ENCODE peak calls at places on chromosomes 7 and 10, in four cellular contexts. V is brain microvascular endothelial cell, Q is GM12865, T is neural progenitor cell. Z is an unnamed sample.

GRCh38 chr7:137916980-137917645 is 70.3 kb upstream of the DGKI start:
- DNase-seq in V (no peak), T (no peak), Q (peak), Z (no peak)

GRCh38 chr10:46516660-46517416 is 39.6 kb downstream of the GPRIN2 start:
- DNase-seq in V (peak), Q (no peak), T (no peak), Z (peak)

GRCh38 chr7:17472518-17472917 is 174.1 kb downstream of the AHR start:
- DNase-seq in Q (peak), V (no peak), T (no peak), Z (no peak)

GRCh38 chr10:5089869-5090268 is 4.3 kb upstream of the AKR1C3 start:
- DNase-seq in Q (peak), T (peak), V (peak), Z (no peak)

GRCh38 chr7:130290745-130291144 is 2.2 kb upstream of the CPA4 start:
- DNase-seq in V (peak), Q (no peak), T (no peak), Z (no peak)

GRCh38 chr7:110767550-110768137 is 323.3 kb upstream of the LRRN3 start:
- DNase-seq in V (no peak), Q (no peak), T (no peak), Z (no peak)

GRCh38 chr7:1663243-1663642 is 6.8 kb upstream of the ELFN1 start:
- DNase-seq in V (no peak), Q (no peak), T (no peak), Z (no peak)

GRCh38 chr7:112452102-112452888 is 2.0 kb downstream of the IFRD1 start:
- DNase-seq in V (peak), Q (peak), T (peak), Z (no peak)

GRCh38 chr7:86968618-86969017 is 90.8 kb downstream of the ELAPOR2 start:
- DNase-seq in T (no peak), Q (no peak), V (no peak), Z (no peak)

GRCh38 chr7:115047968-115048720 is 126.2 kb downstream of the MDFIC start:
- DNase-seq in V (peak), T (no peak), Q (no peak), Z (peak)

GRCh38 chr10:123622381-123622780 is 43.8 kb upstream of the GPR26 start:
- DNase-seq in T (no peak), V (no peak), Q (no peak), Z (no peak)

GRCh38 chr10:15369642-15370211 is 1.4 kb downstream of the FAM171A1 start:
- DNase-seq in V (no peak), T (peak), Q (no peak), Z (no peak)

GRCh38 chr7:38628630-38629385 is 2.4 kb downstream of the AMPH start:
- DNase-seq in V (no peak), Q (no peak), T (no peak), Z (peak)

GRCh38 chr7:114412548-114412947 is 2.1 kb upstream of the FOXP2 start:
- DNase-seq in Q (no peak), T (no peak), V (no peak), Z (no peak)

GRCh38 chr7:29596593-29597178 is 33.1 kb downstream of the PRR15 start:
- DNase-seq in V (no peak), Q (no peak), T (no peak), Z (no peak)

GRCh38 chr7:100811480-100811879 is 15.8 kb downstream of the EPHB4 start:
- DNase-seq in T (no peak), V (no peak), Q (no peak), Z (no peak)

GRCh38 chr10:102660891-102661613 is 16.8 kb downstream of the TRIM8 start:
- DNase-seq in V (no peak), Q (peak), T (peak), Z (no peak)

GRCh38 chr7:94832051-94832450 is 75.3 kb upstream of the PPP1R9A start:
- DNase-seq in T (no peak), Q (no peak), V (no peak), Z (no peak)

GRCh38 chr7:102306916-102307677 is 20.4 kb downstream of the SH2B2 start:
- DNase-seq in V (peak), Q (peak), T (peak), Z (peak)

GRCh38 chr10:843703-844102 is 87.8 kb downstream of the LARP4B start:
- DNase-seq in T (no peak), V (no peak), Q (no peak), Z (no peak)

GRCh38 chr10:91247360-91248111 is 27.1 kb downstream of the PCGF5 start:
- DNase-seq in V (peak), T (peak), Q (no peak), Z (peak)

GRCh38 chr10:102802920-102803534 is 34.2 kb downstream of the CYP17A1 start:
- DNase-seq in T (no peak), Q (peak), V (peak), Z (peak)

GRCh38 chr10:29797616-29798015 is 162.8 kb upstream of the SVIL start:
- DNase-seq in T (no peak), V (no peak), Q (no peak), Z (no peak)

GRCh38 chr10:96269438-96270300 is 1.7 kb downstream of the BLNK start:
- DNase-seq in V (no peak), Q (peak), T (no peak), Z (no peak)

GRCh38 chr10:59977486-59977885 is 71.1 kb upstream of the CCDC6 start:
- DNase-seq in Q (no peak), V (no peak), T (no peak), Z (no peak)

GRCh38 chr10:62374862-62375710 is 917 bp downstream of the ZNF365 start:
- DNase-seq in V (no peak), T (no peak), Q (peak), Z (no peak)

GRCh38 chr7:46580756-46581155 is 659.7 kb upstream of the IGFBP3 start:
- DNase-seq in Q (no peak), T (no peak), V (no peak), Z (no peak)

GRCh38 chr10:107919626-107920235 is 755.2 kb upstream of the SORCS1 start:
- DNase-seq in Q (no peak), V (no peak), T (no peak), Z (no peak)

GRCh38 chr10:77636286-77636966 is 1.2 kb downstream of the KCNMA1 start:
- DNase-seq in Q (no peak), T (peak), V (no peak), Z (no peak)

GRCh38 chr10:77636967-77637473 is 588 bp downstream of the KCNMA1 start:
- DNase-seq in T (peak), V (no peak), Q (no peak), Z (no peak)

GRCh38 chr10:77633376-77633775 is 4.2 kb downstream of the KCNMA1 start:
- DNase-seq in Q (no peak), V (no peak), T (no peak), Z (no peak)

GRCh38 chr10:77635402-77636227 is 2.0 kb downstream of the KCNMA1 start:
- DNase-seq in T (peak), Q (no peak), V (no peak), Z (no peak)

GRCh38 chr10:77634939-77635338 is 2.7 kb downstream of the KCNMA1 start:
- DNase-seq in Q (no peak), T (no peak), V (no peak), Z (no peak)
- H3K4me3 ChIP-seq in Q (no peak), T (no peak), V (no peak), Z (no peak)

GRCh38 chr7:74485611-74486010 is 31.9 kb downstream of the GTF2IRD1 start:
- DNase-seq in T (no peak), Q (no peak), V (no peak), Z (no peak)

GRCh38 chr7:74482629-74483401 is 29.1 kb downstream of the GTF2IRD1 start:
- DNase-seq in Q (no peak), T (no peak), V (peak), Z (peak)

GRCh38 chr7:74480861-74481417 is 27.2 kb downstream of the GTF2IRD1 start:
- DNase-seq in V (peak), T (no peak), Q (no peak), Z (no peak)

GRCh38 chr7:74481458-74482324 is 28.0 kb downstream of the GTF2IRD1 start:
- DNase-seq in V (peak), T (no peak), Q (no peak), Z (no peak)

DNA sequence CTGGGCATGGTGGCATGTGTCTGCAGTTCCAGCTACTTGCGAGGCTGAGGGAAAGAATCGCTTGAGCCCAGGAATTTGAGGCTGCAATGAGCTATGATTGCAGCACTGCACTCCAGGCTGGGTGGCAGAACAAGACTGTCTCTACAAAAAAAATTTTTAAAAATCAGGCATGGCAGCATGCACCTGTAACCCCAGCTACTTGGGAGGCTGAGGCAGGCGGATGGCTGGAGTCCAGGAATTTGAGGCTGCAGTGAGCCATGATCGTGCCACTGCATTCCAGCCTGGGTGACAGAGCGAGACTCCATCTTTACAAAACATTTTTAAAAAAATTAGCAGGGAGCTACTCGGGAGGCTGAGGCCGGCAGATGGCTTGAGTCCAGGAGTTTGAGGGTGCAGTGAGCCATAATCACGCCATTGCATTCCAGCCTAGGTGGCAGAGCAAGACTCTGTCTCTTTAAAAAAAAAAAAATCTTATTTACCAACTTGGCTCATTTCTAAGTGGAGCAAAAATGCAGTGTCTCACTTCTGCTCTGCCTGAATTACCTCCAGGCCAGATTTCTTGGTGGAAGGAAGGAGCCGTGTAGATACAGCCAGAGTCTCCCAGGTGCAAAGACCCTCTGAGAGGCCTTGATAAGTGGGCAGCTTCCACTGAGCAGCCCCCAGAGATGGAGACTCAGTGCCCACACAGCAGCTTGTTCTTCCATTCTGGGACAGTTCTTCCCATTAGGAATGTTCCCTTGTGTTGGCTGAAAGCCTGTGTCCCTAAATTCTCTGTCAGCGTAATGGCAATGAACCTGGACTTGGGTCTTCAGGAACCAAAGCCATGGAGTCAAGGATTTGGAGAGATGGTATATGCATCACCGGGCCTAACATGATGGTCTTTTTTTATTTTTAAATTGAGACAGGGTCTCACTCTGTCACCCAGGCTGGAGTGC is 30.0 kb downstream of the GTF2IRD1 start:
- DNase-seq in V (peak), T (no peak), Q (no peak), Z (no peak)
- H3K4me3 ChIP-seq in V (no peak), T (no peak), Q (no peak), Z (no peak)

GRCh38 chr10:86536294-86536861 is 14.8 kb upstream of the WAPL start:
- DNase-seq in V (no peak), Q (peak), T (peak), Z (no peak)

GRCh38 chr10:86533328-86533727 is 11.7 kb upstream of the WAPL start:
- DNase-seq in T (no peak), Q (no peak), V (no peak), Z (no peak)

GRCh38 chr10:86538547-86538946 is 17.0 kb upstream of the WAPL start:
- DNase-seq in Q (peak), T (no peak), V (no peak), Z (no peak)

GRCh38 chr10:86535057-86535882 is 13.7 kb upstream of the WAPL start:
- DNase-seq in T (peak), V (no peak), Q (peak), Z (no peak)
- H3K4me3 ChIP-seq in T (peak), V (peak), Q (peak), Z (peak)

DNA sequence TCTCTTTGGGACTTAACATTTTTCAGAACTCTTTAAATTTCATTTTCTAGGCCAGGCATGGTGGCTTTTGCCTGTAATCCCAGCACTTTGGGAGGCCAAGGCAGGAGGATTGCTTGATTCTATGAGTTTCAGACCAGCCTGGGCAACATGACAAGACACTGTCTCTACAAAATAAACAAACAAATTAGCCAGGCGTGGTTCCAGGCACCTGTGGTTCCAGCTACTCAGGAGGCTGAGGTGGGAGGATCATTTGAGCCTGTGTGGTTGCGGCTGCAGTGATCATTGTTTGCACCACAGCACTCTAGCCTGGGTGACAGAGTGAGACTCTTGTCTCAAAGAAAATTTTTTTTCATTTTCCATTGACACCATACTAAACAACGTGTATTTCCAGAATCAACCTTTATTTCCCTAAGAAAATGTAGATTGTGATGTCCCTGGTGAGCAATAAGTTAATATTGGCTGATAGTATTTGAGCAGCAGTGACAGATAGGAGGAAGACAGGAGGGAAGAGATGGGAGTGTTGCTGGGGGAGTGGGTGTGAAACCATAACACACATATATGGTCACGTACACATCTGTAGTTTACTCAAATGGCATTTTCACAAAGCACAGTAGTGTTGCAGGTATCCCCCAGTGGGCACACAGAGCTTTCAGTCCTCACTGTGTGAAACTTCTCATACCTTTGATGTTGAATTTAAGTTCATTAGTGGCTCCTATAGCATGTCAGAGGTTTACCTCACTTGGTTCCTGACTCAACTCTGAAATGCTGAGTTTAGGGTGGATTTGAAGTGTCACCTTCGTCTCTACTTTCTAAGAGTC is 205.6 kb downstream of the AUTS2 start:
- DNase-seq in T (no peak), V (no peak), Q (peak), Z (no peak)
- H3K4me3 ChIP-seq in T (no peak), V (no peak), Q (no peak), Z (no peak)

DNA sequence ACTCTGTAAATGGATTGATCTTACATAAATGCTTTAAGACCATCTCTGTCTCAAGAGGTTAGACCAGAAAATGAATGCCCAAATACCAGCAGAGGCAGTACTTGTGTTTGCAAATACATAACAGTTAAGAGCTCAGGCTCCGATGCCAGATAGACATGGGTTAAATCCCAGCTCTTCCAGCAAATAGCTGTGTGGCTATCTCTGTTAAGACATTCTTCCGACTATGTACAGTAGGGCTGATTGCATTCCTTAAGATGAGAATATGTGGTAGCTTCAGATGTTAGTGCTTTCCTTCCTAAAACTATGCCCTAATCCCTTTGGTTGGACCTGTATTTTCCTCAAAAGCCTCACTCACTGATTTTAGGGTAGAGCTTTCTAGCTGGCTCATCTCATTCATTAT is 2.2 kb downstream of the IDE start:
- DNase-seq in T (no peak), V (no peak), Q (no peak), Z (no peak)
- H3K4me3 ChIP-seq in T (peak), V (no peak), Q (no peak), Z (no peak)

DNA sequence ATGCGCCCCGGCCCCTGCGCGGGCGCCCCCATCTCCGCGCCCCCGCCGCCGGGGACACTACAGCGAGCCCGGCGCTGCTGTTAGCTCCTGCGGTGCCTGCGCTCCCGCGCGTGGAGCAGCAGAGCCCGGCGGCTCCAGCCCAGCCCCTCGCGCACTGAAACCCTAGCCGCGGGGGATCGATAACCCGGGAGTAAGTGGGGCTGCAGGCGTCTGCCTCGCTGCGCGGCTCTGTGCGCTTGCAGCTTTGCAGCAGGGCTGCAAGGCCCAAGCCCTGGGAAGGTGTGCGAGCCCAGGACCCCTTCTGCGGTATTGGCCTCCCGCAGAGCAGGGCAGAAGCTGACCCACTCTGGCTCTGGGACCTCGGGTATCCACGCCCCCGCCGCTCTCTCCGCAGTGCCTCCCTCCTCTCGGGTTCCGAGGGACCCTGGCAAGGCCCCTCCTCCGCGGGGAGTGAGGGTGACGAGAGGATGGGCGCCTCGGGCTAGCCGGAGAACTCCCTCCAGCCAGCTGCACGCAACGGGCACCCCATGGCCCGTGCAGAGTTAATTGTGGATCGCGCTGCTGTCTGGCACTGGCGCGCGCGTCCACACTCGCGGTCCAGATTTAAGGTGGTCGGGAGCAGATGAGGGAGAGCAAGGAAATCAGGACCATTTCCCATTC is 2.2 kb downstream of the SHH start:
- DNase-seq in Q (no peak), V (no peak), T (peak), Z (no peak)
- H3K4me3 ChIP-seq in Q (no peak), V (no peak), T (peak), Z (no peak)

GRCh38 chr7:116166167-116166566 is 44.2 kb upstream of the TES start:
- DNase-seq in V (no peak), T (no peak), Q (no peak), Z (no peak)
- H3K4me3 ChIP-seq in V (no peak), T (no peak), Q (no peak), Z (no peak)